ENCODE peak calls at places on chromosome 14, in six cellular contexts. H is A549, N is H1, I is HepG2, C is GM12878, R is K562. M is an unnamed sample.
A peak's percentile ranks its signal among the peaks of the same experiment; 100 is the strongest.

GRCh38 chr14:36270191-36270590 is 50.2 kb downstream of the MBIP start:
- DNase-seq in I (no peak), H (no peak), N (no peak), R (no peak), C (no peak), M (no peak)

GRCh38 chr14:38342803-38343202 is 86.9 kb upstream of the CLEC14A start:
- DNase-seq in H (no peak), N (no peak), I (no peak), R (no peak), C (no peak), M (no peak)

GRCh38 chr14:91415794-91416743 is 1.6 kb downstream of the CCDC88C start:
- DNase-seq in N (no peak), I (no peak), R (peak; percentile 33), C (peak; percentile 88), H (no peak), M (no peak)

GRCh38 chr14:38255408-38255672 is 553 bp downstream of the CLEC14A start:
- DNase-seq in C (no peak), I (no peak), H (no peak), R (no peak), N (no peak), M (no peak)

GRCh38 chr14:88791252-88791621 is 1.5 kb downstream of the EML5 start:
- DNase-seq in R (no peak), I (no peak), N (no peak), H (no peak), C (no peak), M (no peak)

GRCh38 chr14:64201296-64201695 is 92.9 kb downstream of the ESR2 start:
- DNase-seq in R (no peak), H (no peak), N (no peak), I (no peak), C (no peak), M (no peak)

GRCh38 chr14:29271669-29272068 is 505.1 kb downstream of the FOXG1 start:
- DNase-seq in C (no peak), N (no peak), R (no peak), H (no peak), I (no peak), M (no peak)

GRCh38 chr14:104794099-104794498 is 1.4 kb downstream of the AKT1 start:
- DNase-seq in N (peak; percentile 46), H (peak; percentile 73), C (no peak), R (peak; percentile 75), I (peak; percentile 57), M (peak; percentile 92)

GRCh38 chr14:96638041-96638855 is 136.1 kb downstream of the PAPOLA start:
- DNase-seq in C (no peak), N (no peak), R (no peak), H (no peak), I (no peak), M (peak; percentile 1)

GRCh38 chr14:101017806-101018560 is 114.5 kb upstream of the RTL1 start:
- DNase-seq in C (no peak), H (no peak), I (no peak), N (no peak), R (no peak), M (no peak)

GRCh38 chr14:23153891-23154796 is 29.3 kb downstream of the SLC7A8 start:
- DNase-seq in H (no peak), N (no peak), I (no peak), R (peak; percentile 94), C (no peak), M (peak; percentile 34)

GRCh38 chr14:68784298-68784910 is 8.5 kb downstream of the ZFP36L1 start:
- DNase-seq in H (peak; percentile 91), C (no peak), I (peak; percentile 99), R (no peak), N (no peak), M (no peak)

GRCh38 chr14:101062065-101062450 is 158.5 kb upstream of the RTL1 start:
- DNase-seq in R (no peak), I (no peak), N (no peak), H (no peak), C (no peak), M (no peak)

GRCh38 chr14:101836131-101836530 is 74.6 kb downstream of the PPP2R5C start:
- DNase-seq in R (no peak), C (no peak), H (no peak), N (no peak), I (no peak), M (no peak)

GRCh38 chr14:68931474-68932051 is 47.5 kb downstream of the ACTN1 start:
- DNase-seq in H (no peak), I (no peak), N (no peak), R (no peak), C (no peak), M (no peak)

GRCh38 chr14:26528415-26529182 is 69.2 kb downstream of the NOVA1 start:
- DNase-seq in I (no peak), C (no peak), H (no peak), N (no peak), R (no peak), M (no peak)

GRCh38 chr14:88849717-88850116 is 25.3 kb downstream of the TTC8 start:
- DNase-seq in C (no peak), I (no peak), N (no peak), H (no peak), R (no peak), M (no peak)

GRCh38 chr14:39025810-39026627 is 77.0 kb downstream of the SEC23A start:
- DNase-seq in H (no peak), N (no peak), R (no peak), C (no peak), I (peak; percentile 87), M (no peak)

GRCh38 chr14:35628989-35629388 is 95.0 kb downstream of the INSM2 start:
- DNase-seq in H (no peak), I (no peak), R (peak; percentile 4), N (no peak), C (no peak), M (no peak)

GRCh38 chr14:100589071-100589759 is 2.0 kb upstream of the BEGAIN start:
- DNase-seq in H (no peak), R (no peak), N (no peak), C (no peak), I (no peak), M (peak; percentile 85)

GRCh38 chr14:20350860-20351259 is 7.4 kb downstream of the PARP2 start:
- DNase-seq in I (no peak), R (no peak), N (no peak), H (no peak), C (no peak), M (no peak)

DNA sequence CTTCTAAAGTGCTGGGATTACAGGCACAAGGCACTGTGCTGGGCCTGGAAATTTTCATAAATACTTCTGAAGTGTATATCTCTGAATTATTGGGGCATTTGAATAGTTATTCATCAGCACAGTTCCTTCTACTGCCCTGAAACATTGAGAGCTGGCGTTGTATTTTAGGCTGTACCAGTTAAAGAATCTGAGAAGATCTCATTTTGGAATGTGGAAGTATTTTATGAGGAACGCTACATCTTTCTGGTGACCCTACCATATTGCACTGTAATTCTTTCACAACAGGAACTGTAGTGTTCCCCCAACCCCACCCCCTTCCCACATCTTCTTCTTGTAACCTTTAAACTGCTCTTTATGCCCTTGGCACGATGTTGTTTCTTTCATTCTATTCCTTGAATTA is 349.0 kb upstream of the RGS6 start:
- DNase-seq in H (no peak), R (no peak), C (no peak), I (no peak), N (no peak), M (no peak)
- TF ChIP-seq CHD2 in H (no peak), R (no peak), C (no peak), I (no peak), N (no peak), M (no peak)

GRCh38 chr14:75283162-75283883 is 4.7 kb downstream of the FOS start:
- DNase-seq in C (no peak), N (no peak), H (no peak), I (peak; percentile 54), R (peak; percentile 36), M (no peak)
- TF ChIP-seq CHD2 in C (no peak), N (no peak), H (peak; percentile 50), I (no peak), R (no peak), M (no peak)

GRCh38 chr14:67572608-67573007 is 27.5 kb downstream of the PIGH start:
- DNase-seq in R (no peak), N (no peak), C (no peak), I (no peak), H (no peak), M (no peak)

GRCh38 chr14:67571991-67572323 is 28.1 kb downstream of the PIGH start:
- DNase-seq in R (no peak), C (no peak), I (no peak), H (no peak), N (no peak), M (no peak)

GRCh38 chr14:67570453-67570852 is 29.6 kb downstream of the PIGH start:
- DNase-seq in C (no peak), I (no peak), N (no peak), H (no peak), R (no peak), M (no peak)

GRCh38 chr14:67569651-67570290 is 30.3 kb downstream of the PIGH start:
- DNase-seq in I (no peak), N (no peak), C (no peak), R (no peak), H (no peak), M (no peak)

DNA sequence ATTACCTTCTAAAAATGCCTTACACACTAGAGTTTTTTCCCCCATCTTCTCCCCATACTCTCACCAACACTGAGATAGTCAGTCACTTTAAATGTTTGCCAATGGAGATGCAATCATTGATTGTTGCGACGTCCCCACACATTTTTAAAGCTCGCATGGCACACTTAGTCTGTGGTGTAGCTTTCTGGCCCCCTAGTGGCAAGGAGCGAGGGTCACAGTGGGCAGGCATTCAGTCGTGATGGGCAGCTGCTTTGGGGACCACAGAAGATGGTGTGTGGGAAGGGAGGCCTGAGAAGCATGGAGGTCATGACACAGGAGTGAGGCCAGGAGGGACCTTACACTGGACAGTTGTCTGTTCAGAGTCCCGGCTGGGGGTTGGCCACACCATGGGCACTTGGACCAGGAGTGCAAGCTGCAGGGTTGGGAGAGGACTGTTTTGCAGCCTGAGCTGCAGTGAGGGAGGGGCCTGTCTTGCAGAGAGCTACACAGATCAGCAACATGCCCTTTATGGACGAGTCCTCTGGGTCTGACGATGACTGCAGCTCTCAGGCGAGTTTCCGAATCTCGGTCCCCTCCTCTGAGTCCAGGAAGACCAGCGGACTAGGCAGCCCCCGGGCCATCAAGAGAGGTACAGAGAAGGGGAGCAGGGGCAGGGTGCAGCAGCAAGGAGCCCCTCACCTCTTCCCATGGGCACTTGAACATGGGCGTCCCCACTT is 28.6 kb downstream of the PIGH start:
- DNase-seq in I (peak; percentile 45), C (no peak), N (peak; percentile 21), R (peak; percentile 64), H (peak; percentile 67), M (peak; percentile 85)
- TF ChIP-seq CHD2 in I (no peak), C (no peak), N (no peak), R (no peak), H (no peak), M (no peak)

DNA sequence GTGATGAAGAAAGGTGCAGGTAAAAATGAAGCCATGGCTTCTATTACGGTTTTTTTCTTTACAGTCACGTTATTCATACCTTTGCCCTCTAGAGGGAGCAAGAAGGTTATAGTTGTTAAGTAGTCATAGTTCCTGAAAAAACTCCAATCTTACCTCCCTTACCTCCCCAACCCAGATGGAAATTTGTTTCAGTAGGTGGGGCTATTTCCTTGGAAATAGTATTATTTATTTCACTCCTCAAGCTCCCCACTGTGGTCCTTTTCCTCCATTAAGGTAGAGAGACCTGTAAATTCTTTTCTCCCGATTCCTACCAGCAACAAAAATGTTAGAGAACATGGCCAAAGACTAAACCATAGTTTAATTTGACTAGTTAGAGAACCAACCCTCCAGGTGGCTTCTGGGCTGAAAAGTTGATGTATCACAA is 43.4 kb downstream of the TMX1 start:
- DNase-seq in R (peak; percentile 40), C (no peak), H (peak; percentile 78), N (no peak), I (peak; percentile 74), M (peak; percentile 68)
- TF ChIP-seq CHD2 in R (no peak), C (no peak), H (no peak), N (no peak), I (no peak), M (no peak)